ENCODE peak calls at places on chromosomes 13 and 19, in seven cellular contexts. M is CD4-positive, alpha-beta T cell; G is astrocyte; T is cardiac fibroblast; Y is cardiac muscle cell; P is lung; S is PC-3. K is an unnamed sample.
A peak's percentile ranks its signal among the peaks of the same experiment; 100 is the strongest.

GRCh38 chr19:4388171-4389063 is 11.9 kb downstream of the SH3GL1 start:
- DNase-seq in M (no peak), T (no peak), Y (no peak), S (peak; percentile 52), G (no peak), P (no peak), K (no peak)

GRCh38 chr19:55031178-55031577 is 6.9 kb downstream of the GP6 start:
- DNase-seq in S (no peak), Y (no peak), T (no peak), G (no peak), P (no peak), M (no peak), K (no peak)

GRCh38 chr13:108326318-108326717 is 56.8 kb downstream of the TNFSF13B start:
- DNase-seq in G (no peak), S (no peak), Y (peak; percentile 2), T (no peak), P (no peak), M (no peak), K (no peak)

GRCh38 chr13:26458196-26458734 is 99.2 kb upstream of the WASF3 start:
- DNase-seq in T (no peak), S (no peak), M (no peak), P (no peak), G (no peak), Y (no peak), K (no peak)

GRCh38 chr13:59247166-59247565 is 916.6 kb downstream of the DIAPH3 start:
- DNase-seq in P (no peak), T (no peak), S (no peak), M (no peak), Y (peak; percentile 12), G (no peak), K (peak; percentile 35)

GRCh38 chr13:75959861-75960481 is 323.8 kb downstream of the LMO7 start:
- DNase-seq in T (no peak), S (no peak), M (no peak), G (no peak), P (no peak), Y (no peak), K (no peak)

GRCh38 chr13:74710006-74710405 is 575.8 kb upstream of the KLF12 start:
- DNase-seq in S (no peak), Y (peak; percentile 72), P (no peak), G (peak; percentile 22), M (no peak), T (peak; percentile 59), K (peak; percentile 52)

GRCh38 chr19:43755256-43755801 is 567 bp upstream of the SMG9 start:
- DNase-seq in P (peak; percentile 81), G (peak; percentile 30), T (peak; percentile 78), S (peak; percentile 69), M (peak; percentile 63), Y (peak; percentile 80), K (peak; percentile 81)

GRCh38 chr19:42508892-42509444 is 19.3 kb downstream of the CEACAM1 start:
- DNase-seq in M (no peak), G (no peak), P (no peak), T (no peak), Y (no peak), S (no peak), K (no peak)

GRCh38 chr13:73248711-73249580 is 190.1 kb downstream of the KLF5 start:
- DNase-seq in M (no peak), G (no peak), T (peak; percentile 23), S (peak; percentile 92), Y (peak; percentile 31), P (peak; percentile 60), K (peak; percentile 92)

GRCh38 chr19:10402441-10403038 is 802 bp downstream of the CDC37 start:
- DNase-seq in G (no peak), P (no peak), Y (peak; percentile 59), S (peak; percentile 58), M (no peak), T (peak; percentile 52), K (peak; percentile 36)

GRCh38 chr19:45151821-45152503 is 8.8 kb downstream of the NKPD1 start:
- DNase-seq in T (no peak), Y (no peak), S (no peak), G (no peak), M (no peak), P (no peak), K (no peak)

GRCh38 chr19:41702208-41702651 is 6.2 kb upstream of the CEACAM5 start:
- DNase-seq in M (no peak), T (no peak), Y (peak; percentile 31), S (peak; percentile 51), P (no peak), G (peak; percentile 20), K (peak; percentile 28)

GRCh38 chr13:88005188-88005587 is 334.0 kb downstream of the SLITRK5 start:
- DNase-seq in G (no peak), Y (no peak), T (no peak), M (no peak), S (peak; percentile 2), P (no peak), K (peak; percentile 3)

GRCh38 chr13:97948041-97948440 is 5.4 kb upstream of the IPO5 start:
- DNase-seq in S (peak; percentile 65), P (no peak), Y (no peak), M (no peak), G (no peak), T (no peak), K (peak; percentile 73)

GRCh38 chr13:80342541-80343371 is 1.8 kb upstream of the SPRY2 start:
- DNase-seq in M (peak; percentile 51), G (peak; percentile 48), P (peak; percentile 89), T (peak; percentile 82), Y (peak; percentile 85), S (peak; percentile 82), K (peak; percentile 83)

GRCh38 chr13:113953561-113953960 is 20.3 kb downstream of the C13orf46 start:
- DNase-seq in T (no peak), P (no peak), M (no peak), G (no peak), Y (no peak), S (no peak), K (no peak)

GRCh38 chr13:97540696-97541095 is 106.7 kb downstream of the RAP2A start:
- DNase-seq in M (no peak), P (no peak), Y (peak; percentile 68), S (no peak), G (no peak), T (peak; percentile 62), K (no peak)

GRCh38 chr19:34171539-34171876 is 796 bp upstream of the LSM14A start:
- DNase-seq in P (no peak), S (peak; percentile 6), M (peak; percentile 10), Y (peak; percentile 51), T (no peak), G (peak; percentile 76), K (peak; percentile 44)

GRCh38 chr13:107450931-107451330 is 764.4 kb downstream of the LIG4 start:
- DNase-seq in G (peak; percentile 99), P (peak; percentile 35), Y (peak; percentile 96), T (peak; percentile 92), S (peak; percentile 56), M (no peak), K (peak; percentile 85)

GRCh38 chr19:47615230-47615629 is 6.3 kb downstream of the BICRA start:
- DNase-seq in T (no peak), S (no peak), G (no peak), P (no peak), Y (no peak), M (no peak), K (no peak)

GRCh38 chr13:94251801-94252200 is 227.7 kb downstream of the DCT start:
- DNase-seq in T (peak; percentile 77), G (peak; percentile 75), Y (peak; percentile 78), M (no peak), P (no peak), S (no peak), K (no peak)

GRCh38 chr19:39941615-39942507 is 7.4 kb upstream of the FCGBP start:
- DNase-seq in T (peak; percentile 15), S (peak; percentile 16), Y (peak; percentile 64), M (no peak), P (peak; percentile 28), G (peak; percentile 27), K (peak; percentile 11)

GRCh38 chr19:51372649-51373504 is at the start of gene NKG7:
- DNase-seq in S (no peak), G (no peak), Y (no peak), T (no peak), M (peak; percentile 25), P (no peak), K (no peak)

GRCh38 chr13:89708013-89708412 is 1639.5 kb upstream of the MIR17HG start:
- DNase-seq in G (no peak), S (no peak), T (no peak), M (no peak), Y (no peak), P (no peak), K (no peak)
- TF ChIP-seq CTCF in G (no peak), S (no peak), T (no peak), M (no peak), Y (no peak), P (no peak), K (no peak)

GRCh38 chr19:31185261-31185660 is 164.0 kb downstream of the TSHZ3 start:
- DNase-seq in P (peak; percentile 14), G (no peak), M (no peak), T (peak; percentile 4), S (no peak), Y (peak; percentile 9), K (no peak)
- TF ChIP-seq CTCF in P (no peak), G (no peak), M (no peak), T (no peak), S (no peak), Y (peak; percentile 11), K (no peak)

GRCh38 chr19:17751103-17751911 is at the start of gene FCHO1:
- DNase-seq in P (no peak), T (no peak), S (no peak), G (no peak), Y (no peak), M (peak; percentile 83), K (no peak)
- TF ChIP-seq CTCF in P (no peak), T (no peak), S (no peak), G (no peak), Y (no peak), M (no peak), K (no peak)

GRCh38 chr19:18346091-18346490 is 5.7 kb downstream of the PGPEP1 start:
- DNase-seq in S (peak; percentile 17), P (no peak), G (no peak), M (no peak), T (no peak), Y (no peak), K (peak; percentile 72)
- TF ChIP-seq CTCF in S (no peak), P (no peak), G (no peak), M (no peak), T (no peak), Y (no peak), K (no peak)

DNA sequence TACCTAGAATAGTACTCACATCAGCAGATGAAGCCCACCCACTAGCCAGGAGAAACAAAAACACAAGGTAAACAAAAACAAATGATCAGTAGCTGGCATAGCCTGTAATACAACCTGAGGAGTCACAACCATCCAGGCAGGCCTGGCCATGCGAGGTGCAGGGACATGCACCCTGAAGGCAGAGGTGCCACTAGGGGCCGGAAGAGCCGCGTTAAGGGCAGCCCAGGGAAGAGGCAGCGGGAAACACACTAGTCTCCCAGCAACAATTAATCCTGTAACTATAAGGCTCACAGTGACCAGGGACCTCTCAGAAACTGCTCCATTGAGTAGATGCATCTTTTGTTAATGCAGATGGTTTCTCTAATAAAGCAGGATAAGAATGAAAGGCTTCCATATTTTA is 28.9 kb downstream of the ANKRD10 start:
- DNase-seq in S (no peak), T (no peak), M (no peak), Y (no peak), G (no peak), P (no peak), K (no peak)
- TF ChIP-seq CTCF in S (no peak), T (no peak), M (no peak), Y (peak; percentile 2), G (no peak), P (no peak), K (no peak)

K was measured in MCF 10A.